ENCODE peak calls at places on chromosomes 7 and 10, in four cellular contexts. One of them, this sample, is unnamed.
A peak's percentile ranks its signal among the peaks of the same experiment; 100 is the strongest.

GRCh38 chr10:95756796-95757657 is 1.1 kb downstream of the ENTPD1 start:
- DNase-seq in spleen: no peak
- DNase-seq in heart left ventricle: no peak
- DNase-seq in sigmoid colon: no peak
- DNase-seq in this sample: no peak

GRCh38 chr7:105796365-105796764 is 80.0 kb downstream of the ATXN7L1 start:
- DNase-seq in sigmoid colon: no peak
- DNase-seq in heart left ventricle: no peak
- DNase-seq in spleen: no peak
- DNase-seq in this sample: no peak

GRCh38 chr10:28790146-28790545 is 112.8 kb downstream of the BAMBI start:
- DNase-seq in heart left ventricle: no peak
- DNase-seq in spleen: no peak
- DNase-seq in sigmoid colon: no peak
- DNase-seq in this sample: no peak

GRCh38 chr10:43231523-43232078 is 35.3 kb downstream of the RASGEF1A start:
- DNase-seq in heart left ventricle: peak; percentile 15
- DNase-seq in spleen: peak; percentile 86
- DNase-seq in sigmoid colon: peak; percentile 53
- DNase-seq in this sample: no peak

GRCh38 chr10:96044686-96045085 is 1.3 kb downstream of the CCNJ start:
- DNase-seq in heart left ventricle: no peak
- DNase-seq in sigmoid colon: no peak
- DNase-seq in spleen: no peak
- DNase-seq in this sample: peak; percentile 8

GRCh38 chr10:28949005-28950004 is 272.0 kb downstream of the BAMBI start:
- DNase-seq in spleen: no peak
- DNase-seq in sigmoid colon: no peak
- DNase-seq in heart left ventricle: no peak
- DNase-seq in this sample: no peak

GRCh38 chr10:88164471-88164870 is 301.0 kb downstream of the PTEN start:
- DNase-seq in heart left ventricle: no peak
- DNase-seq in sigmoid colon: no peak
- DNase-seq in spleen: no peak
- DNase-seq in this sample: no peak

GRCh38 chr7:560966-561630 is 41.5 kb upstream of the PDGFA start:
- DNase-seq in heart left ventricle: no peak
- DNase-seq in sigmoid colon: no peak
- DNase-seq in spleen: no peak
- DNase-seq in this sample: no peak

GRCh38 chr7:99707096-99707495 is 27.3 kb upstream of the CYP3A5 start:
- DNase-seq in spleen: no peak
- DNase-seq in heart left ventricle: no peak
- DNase-seq in sigmoid colon: no peak
- DNase-seq in this sample: no peak

GRCh38 chr10:87660484-87661133 is 931 bp downstream of the PAPSS2 start:
- DNase-seq in spleen: no peak
- DNase-seq in sigmoid colon: no peak
- DNase-seq in heart left ventricle: peak; percentile 28
- DNase-seq in this sample: no peak

GRCh38 chr7:26860361-26860760 is 4.0 kb downstream of the SKAP2 start:
- DNase-seq in sigmoid colon: no peak
- DNase-seq in spleen: no peak
- DNase-seq in heart left ventricle: no peak
- DNase-seq in this sample: no peak

GRCh38 chr10:13299437-13300287 is at the start of gene PHYH:
- DNase-seq in spleen: peak; percentile 98
- DNase-seq in sigmoid colon: peak; percentile 97
- DNase-seq in heart left ventricle: peak; percentile 93
- DNase-seq in this sample: peak; percentile 85
- TF ChIP-seq POLR2A in spleen: no peak
- TF ChIP-seq POLR2A in sigmoid colon: peak; percentile 50
- TF ChIP-seq POLR2A in heart left ventricle: peak; percentile 55
- TF ChIP-seq POLR2A in this sample: peak; percentile 93

GRCh38 chr10:7818295-7819125 is at the start of gene TAF3:
- DNase-seq in heart left ventricle: peak; percentile 93
- DNase-seq in sigmoid colon: peak; percentile 96
- DNase-seq in spleen: peak; percentile 99
- DNase-seq in this sample: peak; percentile 84
- TF ChIP-seq POLR2A in heart left ventricle: no peak
- TF ChIP-seq POLR2A in sigmoid colon: peak; percentile 40
- TF ChIP-seq POLR2A in spleen: no peak
- TF ChIP-seq POLR2A in this sample: peak; percentile 46

GRCh38 chr7:129780257-129781127 is 169.0 kb downstream of the NRF1 start:
- DNase-seq in heart left ventricle: no peak
- DNase-seq in sigmoid colon: no peak
- DNase-seq in spleen: peak; percentile 83
- DNase-seq in this sample: no peak
- TF ChIP-seq POLR2A in heart left ventricle: no peak
- TF ChIP-seq POLR2A in sigmoid colon: no peak
- TF ChIP-seq POLR2A in spleen: no peak
- TF ChIP-seq POLR2A in this sample: no peak

DNA sequence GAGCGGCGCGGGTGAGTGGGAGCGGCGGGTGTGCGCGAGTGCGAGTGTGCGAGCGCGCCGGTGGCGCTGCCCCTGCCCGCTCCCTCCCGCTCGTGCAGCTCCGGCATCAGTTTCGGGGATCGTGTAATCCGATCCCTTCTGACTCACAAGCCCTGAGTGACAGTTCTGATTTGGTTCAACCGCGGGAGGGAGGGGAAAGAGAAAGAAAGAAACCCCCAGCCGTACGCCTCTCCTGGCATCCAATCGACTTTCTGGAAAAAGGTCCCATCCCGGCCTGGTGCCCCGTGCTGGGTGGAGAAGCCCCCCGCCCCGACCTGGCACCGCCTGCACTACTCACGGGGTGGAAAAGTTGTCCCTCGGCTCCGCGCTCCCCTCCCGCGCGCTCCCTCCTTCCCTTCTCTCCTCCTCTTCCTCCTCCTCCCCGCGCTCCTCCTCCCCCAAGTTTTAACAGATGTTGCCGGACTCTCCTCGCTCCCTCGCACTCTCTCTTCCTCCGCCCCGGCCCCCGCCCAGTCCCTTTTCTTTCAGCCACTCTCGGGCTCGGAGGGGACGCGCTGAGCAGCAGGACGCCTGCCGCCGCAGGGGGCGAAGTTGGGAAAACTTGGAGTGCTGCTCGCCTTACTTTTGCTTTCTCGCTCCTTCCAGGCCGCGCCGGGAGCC is at the start of gene GLI3:
- DNase-seq in sigmoid colon: peak; percentile 98
- DNase-seq in heart left ventricle: peak; percentile 88
- DNase-seq in spleen: peak; percentile 78
- DNase-seq in this sample: peak; percentile 83
- TF ChIP-seq POLR2A in sigmoid colon: peak; percentile 30
- TF ChIP-seq POLR2A in heart left ventricle: no peak
- TF ChIP-seq POLR2A in spleen: no peak
- TF ChIP-seq POLR2A in this sample: peak; percentile 56

GRCh38 chr10:126398383-126398743 is 10.1 kb upstream of the ADAM12 start:
- DNase-seq in heart left ventricle: no peak
- DNase-seq in spleen: no peak
- DNase-seq in sigmoid colon: no peak
- DNase-seq in this sample: no peak

GRCh38 chr10:126397640-126398382 is 9.5 kb upstream of the ADAM12 start:
- DNase-seq in heart left ventricle: no peak
- DNase-seq in sigmoid colon: no peak
- DNase-seq in spleen: no peak
- DNase-seq in this sample: no peak

GRCh38 chr10:126400641-126401040 is 12.4 kb upstream of the ADAM12 start:
- DNase-seq in heart left ventricle: no peak
- DNase-seq in spleen: no peak
- DNase-seq in sigmoid colon: no peak
- DNase-seq in this sample: no peak

GRCh38 chr10:126397166-126397565 is 8.9 kb upstream of the ADAM12 start:
- DNase-seq in spleen: no peak
- DNase-seq in sigmoid colon: no peak
- DNase-seq in heart left ventricle: no peak
- DNase-seq in this sample: no peak

GRCh38 chr10:126398924-126399323 is 10.6 kb upstream of the ADAM12 start:
- DNase-seq in spleen: no peak
- DNase-seq in heart left ventricle: no peak
- DNase-seq in sigmoid colon: no peak
- DNase-seq in this sample: no peak
- TF ChIP-seq POLR2A in spleen: no peak
- TF ChIP-seq POLR2A in heart left ventricle: no peak
- TF ChIP-seq POLR2A in sigmoid colon: no peak
- TF ChIP-seq POLR2A in this sample: no peak

DNA sequence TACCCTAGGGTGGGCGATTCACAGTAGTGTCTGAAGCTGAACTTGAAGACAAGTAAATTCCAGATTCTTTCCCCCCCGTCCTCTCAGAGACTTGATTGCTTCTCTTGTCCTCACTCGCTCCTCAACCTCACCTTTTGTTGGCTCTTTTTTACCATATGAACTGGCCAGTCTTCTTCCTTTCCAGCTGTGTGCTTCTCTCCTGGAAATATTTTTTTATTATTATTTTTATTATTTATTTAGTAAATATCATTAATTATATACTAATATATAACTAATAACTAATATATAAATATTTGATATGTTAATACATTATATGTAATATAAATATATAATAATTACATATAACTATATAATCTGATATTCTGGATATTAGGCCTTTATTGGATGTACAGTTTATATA is 484.3 kb downstream of the GALNT17 start:
- DNase-seq in heart left ventricle: no peak
- DNase-seq in sigmoid colon: no peak
- DNase-seq in spleen: no peak
- DNase-seq in this sample: no peak
- TF ChIP-seq POLR2A in heart left ventricle: no peak
- TF ChIP-seq POLR2A in sigmoid colon: no peak
- TF ChIP-seq POLR2A in spleen: no peak
- TF ChIP-seq POLR2A in this sample: no peak

GRCh38 chr10:133349577-133350011 is 2.4 kb downstream of the PRAP1 start:
- DNase-seq in spleen: no peak
- DNase-seq in sigmoid colon: peak; percentile 55
- DNase-seq in heart left ventricle: no peak
- DNase-seq in this sample: no peak

GRCh38 chr10:133350283-133350949 is 3.2 kb downstream of the PRAP1 start:
- DNase-seq in sigmoid colon: peak; percentile 54
- DNase-seq in heart left ventricle: no peak
- DNase-seq in spleen: no peak
- DNase-seq in this sample: no peak

GRCh38 chr10:133350950-133351329 is 3.8 kb downstream of the PRAP1 start:
- DNase-seq in sigmoid colon: peak; percentile 64
- DNase-seq in heart left ventricle: no peak
- DNase-seq in spleen: no peak
- DNase-seq in this sample: no peak

GRCh38 chr10:133353202-133353959 is 4.4 kb downstream of the FUOM start:
- DNase-seq in sigmoid colon: peak; percentile 53
- DNase-seq in spleen: no peak
- DNase-seq in heart left ventricle: no peak
- DNase-seq in this sample: no peak

DNA sequence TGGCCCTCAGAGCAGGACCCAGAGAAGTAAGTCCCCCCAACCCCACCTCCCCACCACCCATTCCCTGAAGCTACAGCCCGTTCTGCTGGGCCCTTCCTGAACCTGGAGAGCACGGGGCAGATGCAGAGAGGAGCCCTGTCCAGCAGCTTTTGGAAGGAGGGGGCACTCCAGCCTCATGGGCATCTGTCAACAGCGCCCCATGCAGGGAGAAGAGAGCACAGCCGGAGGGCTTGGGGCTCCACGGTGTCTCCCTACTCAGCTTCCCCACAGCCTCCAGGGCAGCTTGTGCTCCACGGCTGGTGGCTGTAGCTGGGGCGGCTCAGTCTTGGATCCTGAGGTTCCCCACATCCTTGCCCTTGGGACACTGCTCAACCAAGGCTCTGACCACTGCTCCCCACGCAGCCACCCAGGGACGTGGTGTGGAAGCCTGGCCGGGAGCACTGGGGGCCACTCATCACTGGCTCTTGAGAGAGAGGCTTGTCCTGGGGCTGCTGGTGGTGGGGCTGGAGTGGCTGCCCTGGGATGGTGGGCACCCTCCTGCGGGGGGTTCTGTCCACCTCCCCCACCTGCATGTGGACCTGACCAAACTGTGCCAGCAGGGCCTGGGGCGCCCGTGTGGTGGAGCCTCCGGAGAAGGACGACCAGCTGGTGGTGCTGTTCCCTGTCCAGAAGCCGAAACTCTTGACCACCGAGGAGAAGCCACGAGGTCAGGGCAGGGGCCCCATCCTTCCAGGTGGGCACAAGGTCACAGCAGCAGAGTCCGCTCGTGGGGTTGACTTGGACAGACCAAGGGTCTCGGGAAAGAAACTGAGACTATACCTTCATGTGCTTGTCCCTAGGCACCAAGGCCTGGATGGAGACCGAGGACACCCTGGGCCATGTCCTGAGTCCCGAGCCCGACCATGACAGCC is 4.5 kb downstream of the PRAP1 start:
- DNase-seq in sigmoid colon: peak; percentile 62
- DNase-seq in spleen: no peak
- DNase-seq in heart left ventricle: no peak
- DNase-seq in this sample: no peak
- TF ChIP-seq POLR2A in sigmoid colon: no peak
- TF ChIP-seq POLR2A in spleen: no peak
- TF ChIP-seq POLR2A in heart left ventricle: no peak
- TF ChIP-seq POLR2A in this sample: no peak

GRCh38 chr10:51063659-51064535 is 10.4 kb upstream of the PRKG1 start:
- DNase-seq in spleen: no peak
- DNase-seq in heart left ventricle: no peak
- DNase-seq in sigmoid colon: no peak
- DNase-seq in this sample: no peak
- TF ChIP-seq POLR2A in spleen: no peak
- TF ChIP-seq POLR2A in heart left ventricle: no peak
- TF ChIP-seq POLR2A in sigmoid colon: no peak
- TF ChIP-seq POLR2A in this sample: no peak

GRCh38 chr7:50306491-50307367 is 2.2 kb downstream of the IKZF1 start:
- DNase-seq in spleen: peak; percentile 72
- DNase-seq in sigmoid colon: no peak
- DNase-seq in heart left ventricle: no peak
- DNase-seq in this sample: no peak
- TF ChIP-seq POLR2A in spleen: no peak
- TF ChIP-seq POLR2A in sigmoid colon: no peak
- TF ChIP-seq POLR2A in heart left ventricle: no peak
- TF ChIP-seq POLR2A in this sample: no peak

This sample was measured in tibial nerve.